ENCODE peak calls at places on chromosomes 4 and X, in seven cellular contexts. G is IMR-90, P is endodermal cell, J is A549, X is tibial nerve, C is SK-N-SH, S is mucosa of descending colon. O is an unnamed sample.

GRCh38 chrX:71170660-71171059 is 26.0 kb downstream of the NLGN3 start:
- DNase-seq in G (no peak), S (no peak), J (no peak), X (no peak), P (no peak), C (no peak), O (no peak)

GRCh38 chrX:69280956-69281355 is 115.7 kb upstream of the PJA1 start:
- DNase-seq in X (no peak), C (no peak), S (peak; percentile 10), P (no peak), J (no peak), G (no peak), O (no peak)

GRCh38 chrX:123731258-123731986 is 1.4 kb downstream of the THOC2 start:
- DNase-seq in J (no peak), X (no peak), P (no peak), S (peak; percentile 26), G (peak; percentile 15), C (peak; percentile 34), O (no peak)

GRCh38 chr4:7394184-7394575 is 40.5 kb downstream of the PSAPL1 start:
- DNase-seq in C (no peak), X (no peak), S (no peak), J (no peak), P (no peak), G (no peak), O (no peak)

GRCh38 chr4:157792716-157793115 is 380.1 kb downstream of the GASK1B start:
- DNase-seq in X (no peak), G (no peak), J (no peak), S (no peak), P (no peak), C (no peak), O (no peak)

GRCh38 chr4:8002525-8003309 is 63.1 kb upstream of the AFAP1 start:
- DNase-seq in P (no peak), J (no peak), G (no peak), C (no peak), S (no peak), X (no peak), O (no peak)

GRCh38 chr4:3423952-3424351 is 17.8 kb upstream of the HGFAC start:
- DNase-seq in P (no peak), X (no peak), S (no peak), C (no peak), J (no peak), G (no peak), O (no peak)

GRCh38 chr4:13543648-13544555 is at the start of gene NKX3-2:
- DNase-seq in J (no peak), C (peak; percentile 73), G (peak; percentile 20), X (no peak), P (peak; percentile 84), S (no peak), O (no peak)

GRCh38 chrX:370963-371745 is 15.6 kb downstream of the PPP2R3B start:
- DNase-seq in S (no peak), C (no peak), G (no peak), X (no peak), J (no peak), P (no peak), O (no peak)

GRCh38 chr4:10354746-10355145 is 102.5 kb downstream of the ZNF518B start:
- DNase-seq in X (no peak), C (no peak), J (no peak), S (no peak), G (no peak), P (no peak), O (no peak)

GRCh38 chr4:19380600-19380999 is 871.1 kb upstream of the SLIT2 start:
- DNase-seq in C (no peak), S (no peak), P (no peak), G (peak; percentile 56), X (no peak), J (no peak), O (no peak)

GRCh38 chr4:56953680-56954520 is 23.5 kb downstream of the NOA1 start:
- DNase-seq in C (no peak), J (no peak), P (no peak), S (no peak), G (no peak), X (no peak), O (no peak)

GRCh38 chr4:183773790-183774189 is 114.7 kb downstream of the TRAPPC11 start:
- DNase-seq in G (no peak), C (no peak), S (no peak), P (no peak), X (no peak), J (no peak), O (no peak)

GRCh38 chr4:25030283-25031076 is at the start of gene LGI2:
- DNase-seq in X (no peak), S (peak; percentile 28), C (peak; percentile 79), J (no peak), G (no peak), P (peak; percentile 81), O (peak; percentile 52)

GRCh38 chr4:1683371-1683902 is 676 bp downstream of the FAM53A start:
- DNase-seq in S (peak; percentile 35), C (no peak), G (peak; percentile 88), J (peak; percentile 13), X (peak; percentile 41), P (no peak), O (no peak)

GRCh38 chr4:8694651-8695151 is 102.1 kb downstream of the CPZ start:
- DNase-seq in J (no peak), P (peak; percentile 39), C (peak; percentile 7), S (no peak), G (no peak), X (no peak), O (no peak)

GRCh38 chrX:101682723-101683122 is 23.1 kb upstream of the ARMCX2 start:
- DNase-seq in J (no peak), P (no peak), G (peak; percentile 57), S (no peak), X (no peak), C (no peak), O (no peak)

GRCh38 chr4:83870551-83870950 is 334.6 kb downstream of the GPAT3 start:
- DNase-seq in J (no peak), G (no peak), P (no peak), C (no peak), S (no peak), X (no peak), O (no peak)

GRCh38 chr4:2040391-2041233 is 18.5 kb upstream of the NAT8L start:
- DNase-seq in X (no peak), P (peak; percentile 73), J (no peak), S (no peak), G (no peak), C (peak; percentile 75), O (no peak)

GRCh38 chr4:186717556-186717955 is 6.1 kb downstream of the FAT1 start:
- DNase-seq in J (no peak), X (no peak), G (no peak), P (no peak), C (no peak), S (no peak), O (no peak)

GRCh38 chr4:123824524-123824923 is 427.9 kb downstream of the SPRY1 start:
- DNase-seq in P (no peak), G (no peak), S (no peak), X (no peak), C (no peak), J (no peak), O (no peak)

GRCh38 chr4:145935253-145936141 is 3.1 kb downstream of the ZNF827 start:
- DNase-seq in S (peak; percentile 51), P (peak; percentile 77), G (no peak), J (peak; percentile 32), X (no peak), C (peak; percentile 50), O (peak; percentile 43)

GRCh38 chrX:154372612-154373022 is 1.8 kb downstream of the FLNA start:
- DNase-seq in S (no peak), P (no peak), C (no peak), J (peak; percentile 76), G (peak; percentile 65), X (no peak), O (no peak)

GRCh38 chr4:41216294-41217019 is 2.1 kb upstream of the APBB2 start:
- DNase-seq in X (peak; percentile 40), G (peak; percentile 57), C (peak; percentile 91), S (peak; percentile 80), P (peak; percentile 97), J (peak; percentile 87), O (peak; percentile 61)

DNA sequence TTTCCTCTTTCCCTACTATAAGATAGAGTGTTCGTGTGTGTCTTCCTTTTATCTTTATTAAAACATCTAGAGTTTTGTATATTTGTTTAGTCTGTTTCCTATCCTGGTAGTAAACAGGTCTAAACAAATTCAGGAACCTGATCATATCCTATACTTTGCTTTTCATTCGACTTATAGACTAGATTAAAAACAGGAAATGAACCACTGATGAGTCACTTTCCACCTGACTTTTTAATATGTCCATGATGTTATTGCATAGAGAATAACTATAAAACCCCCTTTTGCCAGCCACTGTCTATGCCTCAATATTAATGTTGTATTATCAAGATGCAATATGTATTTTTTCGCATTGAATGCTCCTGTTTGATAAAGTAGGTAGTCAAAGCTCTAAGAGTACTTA is 1794.0 kb downstream of the STIM2 start:
- DNase-seq in J (no peak), S (no peak), G (peak; percentile 8), C (no peak), X (no peak), P (no peak), O (no peak)
- H3K9me3 ChIP-seq in J (no peaks in the 10 kb centered on the region), S (peaks cover 5% of the 10 kb centered on the region), G (no peaks in the 10 kb centered on the region), C (no peaks in the 10 kb centered on the region), X (no peaks in the 10 kb centered on the region), P (no peaks in the 10 kb centered on the region), O (no peaks in the 10 kb centered on the region)

GRCh38 chrX:55709735-55710134 is 7.8 kb upstream of the RRAGB start:
- DNase-seq in P (no peak), J (peak; percentile 29), X (no peak), G (no peak), C (no peak), S (no peak), O (no peak)
- H3K9me3 ChIP-seq in P (peaks cover 17% of the 10 kb centered on the region), J (no peaks in the 10 kb centered on the region), X (no peaks in the 10 kb centered on the region), G (no peaks in the 10 kb centered on the region), C (peaks cover 6% of the 10 kb centered on the region), S (peaks cover 2% of the 10 kb centered on the region), O (peaks cover 6% of the 10 kb centered on the region)

GRCh38 chr4:49002931-49003330 is 16.9 kb downstream of the CWH43 start:
- DNase-seq in S (no peak), P (no peak), C (no peak), J (no peak), X (no peak), G (no peak), O (no peak)

GRCh38 chr4:49000806-49001205 is 14.7 kb downstream of the CWH43 start:
- DNase-seq in P (no peak), S (no peak), G (no peak), J (no peak), C (no peak), X (no peak), O (no peak)

GRCh38 chr4:48997962-48998361 is 11.9 kb downstream of the CWH43 start:
- DNase-seq in X (no peak), J (no peak), G (no peak), C (no peak), S (no peak), P (no peak), O (no peak)

DNA sequence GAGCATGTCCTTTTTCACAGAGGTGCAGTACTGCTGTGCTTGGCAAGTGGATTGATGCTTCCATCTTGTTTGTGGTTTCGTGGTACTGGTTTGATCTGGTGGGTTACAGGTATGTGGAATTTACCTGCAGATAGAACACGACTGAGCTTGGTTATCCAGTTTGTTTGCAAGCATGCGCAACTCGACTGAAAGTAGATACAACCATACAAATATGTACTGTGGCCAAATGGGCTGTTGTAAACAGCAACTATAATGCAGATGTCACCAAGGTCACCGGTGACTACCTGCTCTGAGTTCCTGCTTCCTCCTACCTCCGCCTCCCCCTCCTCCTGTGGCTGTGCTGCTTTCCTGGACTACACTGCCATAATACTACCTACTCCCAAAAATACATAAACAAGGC is 12.4 kb downstream of the CWH43 start:
- DNase-seq in C (no peak), J (no peak), P (no peak), G (no peak), S (no peak), X (no peak), O (no peak)
- H3K9me3 ChIP-seq in C (no peaks in the 10 kb centered on the region), J (no peaks in the 10 kb centered on the region), P (peaks cover 14% of the 10 kb centered on the region), G (no peaks in the 10 kb centered on the region), S (no peaks in the 10 kb centered on the region), X (no peaks in the 10 kb centered on the region), O (no peaks in the 10 kb centered on the region)

GRCh38 chrX:47447607-47448006 is 35.4 kb downstream of the ZNF41 start:
- DNase-seq in J (no peak), C (no peak), P (no peak), S (no peak), X (no peak), G (no peak), O (no peak)
- H3K9me3 ChIP-seq in J (peaks cover 70% of the 10 kb centered on the region), C (no peaks in the 10 kb centered on the region), P (peaks cover 33% of the 10 kb centered on the region), S (peaks cover 26% of the 10 kb centered on the region), X (peaks cover 23% of the 10 kb centered on the region), G (peaks cover 41% of the 10 kb centered on the region), O (peaks cover 30% of the 10 kb centered on the region)